ENCODE peak calls at places on chromosomes 16 and 17, in six cellular contexts. T, R, W, O, J and A are unnamed samples.

GRCh38 chr16:89122322-89122831 is 28.7 kb downstream of the ACSF3 start:
- DNase-seq in T (no peak), R (no peak), W (peak), O (no peak), J (peak), A (no peak)

GRCh38 chr16:76819517-76819916 is 371.5 kb upstream of the MON1B start:
- DNase-seq in T (no peak), R (no peak), W (no peak), O (no peak), J (no peak), A (no peak)

GRCh38 chr16:10601444-10602401 is 21.3 kb upstream of the EMP2 start:
- DNase-seq in T (peak), R (no peak), W (no peak), O (no peak), J (peak), A (no peak)

GRCh38 chr16:56817056-56817455 is 48.0 kb upstream of the SLC12A3 start:
- DNase-seq in T (no peak), R (no peak), W (no peak), O (no peak), J (no peak), A (no peak)

GRCh38 chr16:12531937-12532336 is 271.8 kb downstream of the CPPED1 start:
- DNase-seq in T (peak), R (no peak), W (no peak), O (no peak), J (no peak), A (no peak)

GRCh38 chr17:77281024-77281903 is 140.5 kb downstream of the SEC14L1 start:
- DNase-seq in T (peak), R (peak), W (peak), O (peak), J (peak), A (no peak)

GRCh38 chr17:45222273-45222993 is 748 bp downstream of the FMNL1 start:
- DNase-seq in T (no peak), R (no peak), W (no peak), O (no peak), J (no peak), A (no peak)

GRCh38 chr16:82070656-82071369 is 35.8 kb downstream of the HSD17B2 start:
- DNase-seq in T (peak), R (no peak), W (no peak), O (peak), J (no peak), A (no peak)

GRCh38 chr16:3494574-3494973 is 715 bp downstream of the C16orf90 start:
- DNase-seq in T (no peak), R (no peak), W (no peak), O (no peak), J (peak), A (no peak)

GRCh38 chr17:31825961-31826691 is 32.9 kb downstream of the COPRS start:
- DNase-seq in T (no peak), R (no peak), W (peak), O (no peak), J (no peak), A (no peak)

GRCh38 chr16:49564577-49565224 is 191.1 kb downstream of the C16orf78 start:
- DNase-seq in T (no peak), R (no peak), W (no peak), O (peak), J (no peak), A (no peak)

GRCh38 chr16:1899641-1900451 is 18.4 kb downstream of the HS3ST6 start:
- DNase-seq in T (no peak), R (no peak), W (no peak), O (no peak), J (no peak), A (no peak)

GRCh38 chr17:43779145-43780125 is 658 bp upstream of the DUSP3 start:
- DNase-seq in T (peak), R (no peak), W (no peak), O (no peak), J (no peak), A (peak)

GRCh38 chr17:41121742-41122141 is 2.2 kb downstream of the KRTAP4-12 start:
- DNase-seq in T (no peak), R (no peak), W (no peak), O (no peak), J (no peak), A (no peak)

GRCh38 chr16:67128887-67129286 is 19.1 kb downstream of the PHAF1 start:
- DNase-seq in T (no peak), R (no peak), W (no peak), O (no peak), J (no peak), A (no peak)

GRCh38 chr17:81018044-81018802 is 16.7 kb upstream of the BAIAP2 start:
- DNase-seq in T (no peak), R (no peak), W (peak), O (peak), J (peak), A (no peak)

GRCh38 chr16:27123795-27124194 is 57.1 kb downstream of the C16orf82 start:
- DNase-seq in T (no peak), R (no peak), W (no peak), O (no peak), J (no peak), A (no peak)

GRCh38 chr16:26273607-26274006 is 581.8 kb downstream of the HS3ST4 start:
- DNase-seq in T (no peak), R (no peak), W (no peak), O (no peak), J (no peak), A (no peak)

GRCh38 chr17:36937961-36938565 is 788 bp downstream of the LHX1 start:
- DNase-seq in T (no peak), R (peak), W (no peak), O (peak), J (no peak), A (no peak)

GRCh38 chr17:15651583-15652110 is 32.1 kb upstream of the FBXW10B start:
- DNase-seq in T (peak), R (peak), W (peak), O (peak), J (peak), A (peak)

GRCh38 chr17:50423553-50424159 is 2.4 kb upstream of the ACSF2 start:
- DNase-seq in T (peak), R (peak), W (peak), O (peak), J (peak), A (no peak)

GRCh38 chr16:67934306-67935095 is 2.1 kb downstream of the PSMB10 start:
- DNase-seq in T (no peak), R (no peak), W (no peak), O (no peak), J (no peak), A (no peak)

GRCh38 chr17:8120520-8121443 is 2.5 kb upstream of the ALOXE3 start:
- DNase-seq in T (peak), R (no peak), W (no peak), O (no peak), J (peak), A (no peak)

GRCh38 chr16:230949-231348 is 1.7 kb upstream of the LUC7L start:
- DNase-seq in T (no peak), R (no peak), W (no peak), O (no peak), J (no peak), A (no peak)

GRCh38 chr17:66950325-66950724 is 14.2 kb upstream of the CACNG4 start:
- DNase-seq in T (no peak), R (no peak), W (no peak), O (no peak), J (no peak), A (no peak)

GRCh38 chr17:59776577-59776976 is 69.1 kb downstream of the VMP1 start:
- DNase-seq in T (no peak), R (no peak), W (no peak), O (no peak), J (no peak), A (no peak)

GRCh38 chr16:13435415-13435814 is 484.5 kb upstream of the ERCC4 start:
- DNase-seq in T (no peak), R (no peak), W (no peak), O (no peak), J (no peak), A (no peak)

GRCh38 chr17:48445248-48445620 is 15.2 kb upstream of the SKAP1 start:
- DNase-seq in T (no peak), R (no peak), W (no peak), O (no peak), J (no peak), A (no peak)

GRCh38 chr17:82031885-82032627 is 578 bp downstream of the RAC3 start:
- DNase-seq in T (no peak), R (peak), W (no peak), O (no peak), J (no peak), A (no peak)

GRCh38 chr16:15483857-15484256 is 49.5 kb downstream of the BMERB1 start:
- DNase-seq in T (no peak), R (no peak), W (no peak), O (no peak), J (no peak), A (no peak)

GRCh38 chr16:15484662-15485061 is 50.3 kb downstream of the BMERB1 start:
- DNase-seq in T (no peak), R (no peak), W (no peak), O (peak), J (no peak), A (no peak)

GRCh38 chr16:15485175-15485574 is 50.8 kb downstream of the BMERB1 start:
- DNase-seq in T (no peak), R (no peak), W (no peak), O (no peak), J (no peak), A (no peak)

GRCh38 chr16:15482748-15483118 is 48.3 kb downstream of the BMERB1 start:
- DNase-seq in T (no peak), R (no peak), W (no peak), O (no peak), J (no peak), A (no peak)

DNA sequence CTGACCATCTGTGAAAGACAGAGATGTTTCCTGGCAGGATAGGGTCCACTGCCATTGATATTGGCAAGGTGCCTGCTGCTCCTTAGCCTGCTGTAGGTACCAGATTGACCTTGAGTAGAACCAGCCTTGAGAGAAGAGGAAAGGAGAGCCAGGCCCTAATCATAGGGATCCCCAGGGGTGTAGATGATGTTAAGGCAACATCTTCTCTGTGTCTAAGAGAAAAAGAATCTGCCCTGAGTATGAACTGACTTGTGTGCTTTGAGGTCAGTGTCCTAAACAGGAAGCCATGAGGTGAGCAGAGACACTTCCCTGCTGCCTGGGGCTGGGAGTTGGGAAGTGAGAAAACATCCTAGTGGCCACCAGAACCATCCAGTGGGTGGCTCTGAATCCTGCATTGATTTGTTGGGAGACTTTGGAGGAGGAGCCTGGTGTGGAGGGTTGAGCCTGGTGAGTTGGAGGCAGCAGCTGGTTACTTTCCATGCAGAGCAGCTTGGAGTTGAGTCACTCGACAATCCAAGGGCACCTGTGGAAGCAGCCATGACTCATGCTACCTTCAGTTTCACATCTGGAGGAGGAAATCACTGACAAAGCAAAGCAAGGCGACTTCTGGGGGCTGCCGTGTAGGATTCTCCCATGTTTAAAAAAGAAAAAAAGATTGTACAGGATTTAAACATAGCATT is 47.8 kb downstream of the BMERB1 start:
- DNase-seq in T (peak), R (no peak), W (peak), O (peak), J (no peak), A (no peak)
- TF ChIP-seq CTCF in T (no peak), R (no peak), W (no peak), O (peak), J (no peak), A (no peak)

GRCh38 chr16:73356401-73357079 is 308.6 kb upstream of the ZFHX3 start:
- DNase-seq in T (no peak), R (no peak), W (no peak), O (no peak), J (no peak), A (no peak)

GRCh38 chr16:73364413-73364812 is 316.5 kb upstream of the ZFHX3 start:
- DNase-seq in T (no peak), R (no peak), W (no peak), O (no peak), J (no peak), A (no peak)

GRCh38 chr16:73365010-73365409 is 317.1 kb upstream of the ZFHX3 start:
- DNase-seq in T (no peak), R (no peak), W (peak), O (peak), J (no peak), A (no peak)

GRCh38 chr16:73361061-73361460 is 313.1 kb upstream of the ZFHX3 start:
- DNase-seq in T (no peak), R (no peak), W (no peak), O (no peak), J (no peak), A (no peak)
- TF ChIP-seq CTCF in T (no peak), R (no peak), W (no peak), O (no peak), J (no peak), A (no peak)

DNA sequence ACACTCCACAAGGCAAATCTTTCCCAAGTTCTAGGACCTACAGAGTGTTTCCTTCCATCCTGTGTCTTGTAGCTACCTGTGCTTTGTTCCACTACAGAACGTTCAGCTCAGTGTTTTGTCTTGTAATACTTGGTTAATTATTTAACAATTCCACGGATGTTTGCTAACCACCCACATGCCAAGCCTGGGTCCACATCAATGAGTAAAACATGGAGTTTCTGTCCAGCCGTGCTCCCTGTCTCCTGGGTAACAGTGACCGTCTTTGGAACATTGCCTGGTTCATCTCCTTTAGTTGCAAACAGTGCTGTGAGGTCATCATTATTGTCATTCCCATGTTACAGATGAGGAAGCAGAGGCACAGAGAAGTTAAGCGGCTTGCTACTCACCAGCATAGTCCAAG is 41.3 kb downstream of the IRF8 start:
- DNase-seq in T (peak), R (no peak), W (no peak), O (peak), J (no peak), A (no peak)
- TF ChIP-seq CTCF in T (no peak), R (no peak), W (no peak), O (no peak), J (no peak), A (no peak)

GRCh38 chr17:2948721-2949468 is 114.5 kb downstream of the OR1D5 start:
- DNase-seq in T (no peak), R (no peak), W (no peak), O (no peak), J (peak), A (no peak)

GRCh38 chr17:2947588-2947950 is 115.8 kb downstream of the OR1D5 start:
- DNase-seq in T (no peak), R (no peak), W (no peak), O (no peak), J (peak), A (no peak)

GRCh38 chr17:2949469-2950044 is 113.8 kb downstream of the OR1D5 start:
- DNase-seq in T (peak), R (no peak), W (peak), O (peak), J (peak), A (no peak)

GRCh38 chr17:2946130-2946529 is 117.3 kb downstream of the OR1D5 start:
- DNase-seq in T (no peak), R (no peak), W (no peak), O (no peak), J (no peak), A (no peak)

DNA sequence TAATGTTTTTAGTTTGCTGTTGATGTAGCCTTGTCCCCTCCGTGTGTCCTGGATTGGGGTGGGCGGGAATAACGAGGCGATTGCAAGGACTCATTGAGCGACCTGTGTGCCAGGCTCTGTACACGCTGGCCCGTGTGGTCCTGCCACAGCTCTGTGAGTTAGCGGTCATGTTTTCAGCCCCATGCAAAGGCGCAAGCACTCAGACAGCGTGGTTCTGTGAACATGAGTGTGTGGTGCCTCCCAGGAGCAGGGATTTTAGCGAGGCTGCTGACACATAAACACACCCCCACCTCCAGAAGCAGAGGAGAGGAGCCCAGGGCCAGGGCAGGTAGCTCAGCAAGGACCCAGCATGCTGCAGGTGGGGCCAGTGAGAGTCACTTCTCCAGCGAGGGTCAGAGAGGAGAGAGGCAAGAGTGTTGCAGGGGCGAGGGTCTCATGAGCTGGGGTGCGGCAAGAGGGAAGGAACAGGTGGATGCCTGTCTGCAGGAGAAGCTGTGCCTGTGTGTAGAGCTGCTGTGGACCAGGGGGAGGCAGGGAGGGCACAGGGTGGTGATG is 115.3 kb downstream of the OR1D5 start:
- DNase-seq in T (no peak), R (no peak), W (no peak), O (no peak), J (peak), A (no peak)
- TF ChIP-seq CTCF in T (no peak), R (no peak), W (no peak), O (no peak), J (no peak), A (no peak)

GRCh38 chr16:87057291-87057881 is 259.8 kb downstream of the C16orf95 start:
- DNase-seq in T (no peak), R (no peak), W (no peak), O (no peak), J (no peak), A (no peak)
- TF ChIP-seq CTCF in T (no peak), R (no peak), W (no peak), O (peak), J (no peak), A (no peak)

GRCh38 chr16:86517652-86518258 is 7.4 kb downstream of the FOXF1 start:
- DNase-seq in T (peak), R (no peak), W (peak), O (peak), J (no peak), A (peak)
- TF ChIP-seq CTCF in T (peak), R (peak), W (peak), O (peak), J (peak), A (peak)

DNA sequence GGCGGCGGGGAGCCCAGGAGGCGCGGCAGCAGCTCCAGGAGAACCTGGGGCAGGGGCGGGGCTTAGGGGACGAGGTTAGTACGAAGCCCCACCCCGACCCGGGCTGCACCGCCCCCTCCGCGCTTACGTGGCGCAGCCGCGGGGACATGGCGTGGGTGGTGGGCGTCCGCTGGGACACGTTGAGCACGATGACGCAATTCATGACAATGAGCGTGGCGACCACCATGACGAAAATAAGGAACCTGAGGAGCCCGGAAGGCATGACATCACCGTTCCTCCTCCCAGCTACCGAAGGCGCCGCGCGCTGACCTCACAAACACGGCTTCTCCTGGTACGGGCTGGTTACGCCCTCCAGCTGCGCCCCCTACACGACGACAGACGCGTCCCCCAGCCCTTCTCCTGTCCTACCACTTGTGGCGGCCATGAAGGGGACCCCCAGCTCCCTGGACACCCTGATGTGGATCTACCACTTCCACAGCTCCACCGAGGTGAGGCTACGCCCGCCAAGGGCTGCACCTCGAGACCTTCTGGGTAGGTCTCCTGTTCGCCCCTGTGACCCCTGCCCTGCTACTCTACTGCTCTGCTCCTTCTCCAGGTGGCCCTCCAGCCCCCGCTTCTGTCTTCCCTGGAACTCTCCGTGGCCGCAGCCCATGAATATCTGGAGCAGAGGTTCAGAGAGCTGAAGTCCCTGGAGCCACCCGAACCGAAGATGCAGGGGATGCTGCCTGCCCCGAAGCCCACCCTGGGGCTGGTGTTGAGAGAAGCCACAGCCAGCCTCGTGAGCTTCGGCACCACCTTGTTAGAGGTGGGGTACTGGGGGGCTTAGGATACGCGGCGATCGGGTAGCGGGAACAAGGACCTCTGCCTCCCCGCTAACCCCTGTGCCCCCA is at the start of gene C17orf107:
- DNase-seq in T (no peak), R (peak), W (peak), O (peak), J (peak), A (peak)
- TF ChIP-seq CTCF in T (no peak), R (no peak), W (no peak), O (no peak), J (no peak), A (no peak)